ENCODE peak calls at places on chromosomes 6 and 20, in seven cellular contexts. H is ovary, L is M059J, J is EL, C is LHCN-M2, W is HTR-8/SVneo, X is hypothalamus. Y is an unnamed sample.

GRCh38 chr20:39108746-39109145 is 146.6 kb downstream of the DHX35 start:
- DNase-seq in C (peak), H (no peak), W (peak), X (no peak), L (peak), J (peak), Y (no peak)

GRCh38 chr6:141752677-141753076 is 380.0 kb upstream of the GJE1 start:
- DNase-seq in H (no peak), L (no peak), C (no peak), X (no peak), W (no peak), J (no peak), Y (no peak)

GRCh38 chr20:52313335-52313963 is 121.9 kb upstream of the ZFP64 start:
- DNase-seq in L (peak), J (peak), W (peak), X (no peak), C (peak), H (peak), Y (no peak)

GRCh38 chr6:154868143-154868594 is 126.9 kb upstream of the TIAM2 start:
- DNase-seq in C (peak), J (peak), H (no peak), L (peak), W (peak), X (no peak), Y (no peak)

GRCh38 chr20:14580426-14581074 is 243.1 kb upstream of the FLRT3 start:
- DNase-seq in C (no peak), H (no peak), W (no peak), L (no peak), X (no peak), J (no peak), Y (no peak)

GRCh38 chr6:80541186-80541585 is 434.7 kb downstream of the BCKDHB start:
- DNase-seq in W (peak), X (no peak), C (peak), H (no peak), L (peak), J (peak), Y (no peak)

GRCh38 chr20:38115205-38115604 is 49.9 kb downstream of the TGM2 start:
- DNase-seq in W (no peak), X (no peak), J (no peak), C (no peak), H (no peak), L (no peak), Y (no peak)

GRCh38 chr20:1813674-1814635 is 81.3 kb upstream of the SIRPA start:
- DNase-seq in W (no peak), C (no peak), L (no peak), J (no peak), H (no peak), X (no peak), Y (no peak)

GRCh38 chr6:35327349-35328027 is 14.9 kb upstream of the PPARD start:
- DNase-seq in J (peak), C (peak), W (peak), X (peak), L (peak), H (peak), Y (peak)

GRCh38 chr6:170177383-170178265 is 113.3 kb downstream of the DLL1 start:
- DNase-seq in L (no peak), C (no peak), W (no peak), X (no peak), J (no peak), H (peak), Y (peak)

GRCh38 chr6:126614642-126615504 is 275.0 kb downstream of the CENPW start:
- DNase-seq in H (no peak), L (no peak), W (no peak), J (no peak), C (no peak), X (no peak), Y (no peak)

GRCh38 chr6:124964764-124965105 is 2.5 kb downstream of the RNF217 start:
- DNase-seq in W (peak), L (peak), X (no peak), H (no peak), J (peak), C (no peak), Y (no peak)

GRCh38 chr6:31308050-31308844 is 36.4 kb upstream of the HLA-C start:
- DNase-seq in X (no peak), W (no peak), L (no peak), H (peak), C (no peak), J (no peak), Y (no peak)

GRCh38 chr20:56433221-56433879 is 21.3 kb downstream of the CASS4 start:
- DNase-seq in H (no peak), X (no peak), C (no peak), W (no peak), L (no peak), J (peak), Y (no peak)

GRCh38 chr6:38164671-38165108 is 345.2 kb downstream of the ZFAND3 start:
- DNase-seq in W (no peak), X (no peak), L (no peak), H (no peak), C (no peak), J (no peak), Y (no peak)

GRCh38 chr6:150194200-150194599 is 51.4 kb downstream of the PPP1R14C start:
- DNase-seq in C (no peak), X (no peak), W (no peak), J (no peak), H (no peak), L (no peak), Y (no peak)

GRCh38 chr6:75065524-75065923 is 140.3 kb downstream of the COL12A1 start:
- DNase-seq in W (no peak), L (peak), H (no peak), X (no peak), J (peak), C (peak), Y (no peak)

GRCh38 chr6:32163559-32164258 is 686 bp upstream of the EGFL8 start:
- DNase-seq in J (no peak), X (no peak), W (no peak), H (no peak), L (no peak), C (no peak), Y (no peak)

GRCh38 chr6:82160255-82160990 is 87.1 kb downstream of the IBTK start:
- DNase-seq in J (no peak), C (no peak), L (no peak), H (no peak), W (no peak), X (no peak), Y (no peak)

Y was measured in left ventricle myocardium inferior.